ENCODE peak calls at places on chromosomes 7 and 10, in six cellular contexts. F, C, P, R, L and M are unnamed samples.

GRCh38 chr7:42566981-42567510 is 330.0 kb upstream of the GLI3 start:
- DNase-seq in P (peak; percentile 22), R (no peak), L (no peak), C (no peak), F (no peak), M (peak; percentile 73)

GRCh38 chr7:54838540-54838925 is 79.5 kb upstream of the SEC61G start:
- DNase-seq in L (no peak), R (no peak), C (no peak), P (no peak), F (no peak), M (no peak)

GRCh38 chr7:98641646-98642489 is 24.8 kb downstream of the NPTX2 start:
- DNase-seq in P (no peak), F (no peak), L (no peak), R (peak; percentile 61), C (no peak), M (peak; percentile 43)

GRCh38 chr7:6725003-6725402 is 18.3 kb upstream of the ZNF12 start:
- DNase-seq in C (no peak), F (no peak), P (no peak), R (peak; percentile 43), L (no peak), M (no peak)

GRCh38 chr7:141549582-141549981 is 1.6 kb upstream of the AGK start:
- DNase-seq in P (no peak), R (no peak), F (no peak), C (no peak), L (no peak), M (no peak)

GRCh38 chr10:132178046-132178445 is 8.7 kb upstream of the DPYSL4 start:
- DNase-seq in L (no peak), C (no peak), F (no peak), R (no peak), P (no peak), M (no peak)

GRCh38 chr10:480498-480927 is 209.0 kb downstream of the DIP2C start:
- DNase-seq in P (no peak), L (no peak), C (no peak), F (no peak), R (no peak), M (no peak)

GRCh38 chr7:5584821-5585220 is 161.2 kb upstream of the TNRC18 start:
- DNase-seq in C (no peak), F (no peak), L (no peak), P (no peak), R (no peak), M (no peak)

GRCh38 chr10:103792547-103792946 is 62.8 kb downstream of the SH3PXD2A start:
- DNase-seq in F (peak; percentile 13), C (no peak), L (no peak), P (no peak), R (no peak), M (peak; percentile 24)

GRCh38 chr10:78904196-78904595 is 164.6 kb upstream of the ZMIZ1 start:
- DNase-seq in F (no peak), P (no peak), L (no peak), R (no peak), C (no peak), M (no peak)

GRCh38 chr7:134783294-134784069 is 4.0 kb downstream of the CALD1 start:
- DNase-seq in C (no peak), P (no peak), R (no peak), L (no peak), F (no peak), M (no peak)
- H3K4me3 ChIP-seq in C (no peak overlapping the region), P (no peak overlapping the region), R (no peak overlapping the region), L (peak overlapping the region; percentile 14), F (peak overlapping the region; percentile 20), M (no peak overlapping the region)

GRCh38 chr10:100067466-100067865 is 14.2 kb downstream of the CPN1 start:
- DNase-seq in P (no peak), R (no peak), C (no peak), F (no peak), L (no peak), M (no peak)

GRCh38 chr10:100065084-100065660 is 16.5 kb downstream of the CPN1 start:
- DNase-seq in L (no peak), P (no peak), C (no peak), F (no peak), R (no peak), M (no peak)
- TF ChIP-seq CTCF in L (no peak), P (no peak), C (no peak), F (no peak), R (no peak), M (no peak)

GRCh38 chr7:81768951-81769778 is 682 bp downstream of the HGF start:
- DNase-seq in L (no peak), C (no peak), R (no peak), P (no peak), F (no peak), M (no peak)
- H3K4me3 ChIP-seq in L (peak overlapping the region; percentile 52), C (peak overlapping the region; percentile 16), R (no peak overlapping the region), P (peak overlapping the region; percentile 92), F (peak overlapping the region; percentile 57), M (peak overlapping the region; percentile 59)

DNA sequence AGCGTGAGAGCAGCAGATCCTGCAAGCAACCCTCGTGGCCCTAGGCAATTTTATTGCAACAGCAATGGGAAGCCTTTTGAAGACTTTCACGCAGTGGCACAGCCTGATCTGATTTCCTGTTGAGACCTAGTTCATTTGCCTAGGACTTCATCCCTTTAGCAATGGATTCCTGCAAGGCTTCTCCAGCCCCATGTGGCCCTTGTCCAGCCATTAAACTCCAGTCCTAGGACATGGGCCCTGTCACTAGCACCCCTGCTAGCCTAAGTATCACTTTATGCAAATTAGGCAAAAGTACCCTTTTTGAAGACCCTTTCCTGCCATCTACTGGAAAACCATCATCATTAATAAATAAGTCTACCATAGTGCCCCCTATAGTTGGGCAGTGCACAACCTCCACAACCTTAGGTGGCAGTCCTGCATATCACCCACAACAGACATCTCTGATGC is 379.4 kb downstream of the GALNT17 start:
- DNase-seq in L (no peak), C (no peak), R (no peak), P (no peak), F (no peak), M (no peak)
- TF ChIP-seq CTCF in L (no peak), C (no peak), R (no peak), P (no peak), F (peak; percentile 8), M (no peak)

DNA sequence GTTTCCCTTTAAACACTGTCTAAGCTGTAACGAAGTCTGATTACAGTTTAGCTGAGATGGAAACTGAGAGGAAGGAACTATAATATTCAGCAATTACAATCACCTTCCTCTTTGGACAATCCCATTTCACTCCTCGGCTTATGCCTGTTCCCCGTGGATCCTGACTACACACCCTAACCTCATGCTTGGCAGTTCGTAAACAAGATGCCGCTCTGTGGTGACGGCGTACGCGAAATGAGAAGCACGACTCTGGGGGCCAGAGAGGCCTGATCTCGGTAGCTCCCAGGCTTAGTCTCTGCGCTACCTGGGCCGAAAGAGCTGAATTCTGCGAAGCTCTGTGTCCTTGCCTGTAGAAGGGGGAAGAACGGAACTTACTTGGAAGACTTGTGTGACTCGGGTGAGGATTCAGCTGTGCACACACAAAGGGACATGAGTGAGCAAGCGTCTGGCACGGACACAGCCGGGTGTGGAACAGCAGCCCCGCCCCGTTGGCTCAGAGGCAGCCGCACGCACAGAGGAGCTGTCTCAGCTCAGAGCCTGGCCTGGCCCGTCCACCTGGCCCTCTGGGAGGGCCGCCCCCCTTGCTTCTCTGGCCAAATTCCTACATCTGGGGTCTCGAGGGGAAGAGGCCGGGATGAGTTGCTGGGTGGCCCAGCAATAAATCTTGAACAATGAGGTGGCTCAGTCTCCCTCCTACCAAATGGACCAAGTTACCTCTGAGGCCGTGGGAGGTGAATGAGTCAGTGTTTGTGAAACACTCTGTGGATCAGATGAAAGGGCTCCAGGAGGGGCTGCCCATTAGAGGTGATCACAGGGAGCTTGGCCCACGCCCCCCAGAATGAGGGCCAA is 83.9 kb downstream of the PDGFA start:
- DNase-seq in R (peak; percentile 81), F (no peak), L (no peak), P (no peak), C (peak; percentile 96), M (no peak)
- H3K4me3 ChIP-seq in R (no peak overlapping the region), F (no peak overlapping the region), L (no peak overlapping the region), P (no peak overlapping the region), C (no peak overlapping the region), M (no peak overlapping the region)

GRCh38 chr10:21496285-21497176 is 29.0 kb downstream of the SKIDA1 start:
- DNase-seq in L (no peak), R (peak; percentile 48), C (peak; percentile 39), P (peak; percentile 56), F (no peak), M (peak; percentile 45)
- TF ChIP-seq CTCF in L (no peak), R (no peak), C (peak; percentile 15), P (peak; percentile 38), F (peak; percentile 40), M (peak; percentile 33)